ENCODE peak calls at places on chromosome 1, in nine cellular contexts. I, H, X, O, Z, M, F, Y and L are unnamed samples.

GRCh38 chr1:119631433-119632102 is 16.5 kb downstream of the ZNF697 start:
- DNase-seq in I (peak), H (peak), X (peak), O (peak), Z (peak), M (peak), F (no peak), Y (no peak), L (no peak)

GRCh38 chr1:44707112-44707881 is 23.7 kb downstream of the RNU5D-1 start:
- DNase-seq in I (peak), H (no peak), X (no peak), O (no peak), Z (no peak), M (peak), F (no peak), Y (no peak), L (no peak)

GRCh38 chr1:214518387-214518786 is 33.0 kb downstream of the PTPN14 start:
- DNase-seq in I (no peak), H (no peak), X (no peak), O (no peak), Z (no peak), M (no peak), F (no peak), Y (no peak), L (no peak)

GRCh38 chr1:38615680-38616079 is 243.9 kb downstream of the RRAGC start:
- DNase-seq in I (no peak), H (no peak), X (no peak), O (no peak), Z (no peak), M (no peak), F (no peak), Y (no peak), L (no peak)

GRCh38 chr1:2214541-2215241 is 13.4 kb upstream of the SKI start:
- DNase-seq in I (no peak), H (no peak), X (no peak), O (no peak), Z (no peak), M (no peak), F (no peak), Y (no peak), L (no peak)

GRCh38 chr1:162364498-162364897 is 12.2 kb downstream of the SPATA46 start:
- DNase-seq in I (no peak), H (no peak), X (no peak), O (no peak), Z (no peak), M (no peak), F (no peak), Y (no peak), L (no peak)

GRCh38 chr1:206921772-206922265 is at the start of gene FCMR:
- DNase-seq in I (no peak), H (no peak), X (no peak), O (no peak), Z (no peak), M (no peak), F (peak), Y (no peak), L (no peak)

GRCh38 chr1:58627221-58627620 is 50.2 kb upstream of the TACSTD2 start:
- DNase-seq in I (no peak), H (no peak), X (no peak), O (no peak), Z (no peak), M (no peak), F (no peak), Y (no peak), L (no peak)

GRCh38 chr1:205680073-205680851 is at the start of gene SLC45A3:
- DNase-seq in I (no peak), H (no peak), X (no peak), O (peak), Z (peak), M (no peak), F (peak), Y (no peak), L (peak)

GRCh38 chr1:231419738-231420298 is 2.3 kb downstream of the EGLN1 start:
- DNase-seq in I (peak), H (no peak), X (no peak), O (no peak), Z (no peak), M (no peak), F (no peak), Y (no peak), L (no peak)

GRCh38 chr1:8360493-8361197 is 42.7 kb downstream of the SLC45A1 start:
- DNase-seq in I (no peak), H (no peak), X (no peak), O (no peak), Z (no peak), M (no peak), F (no peak), Y (no peak), L (no peak)

GRCh38 chr1:29800522-29800956 is 564.2 kb downstream of the PTPRU start:
- DNase-seq in I (no peak), H (no peak), X (no peak), O (no peak), Z (no peak), M (no peak), F (no peak), Y (no peak), L (no peak)

GRCh38 chr1:109980324-109981127 is 4.0 kb upstream of the AHCYL1 start:
- DNase-seq in I (no peak), H (peak), X (no peak), O (peak), Z (no peak), M (no peak), F (peak), Y (no peak), L (no peak)

GRCh38 chr1:157249739-157250138 is 111.5 kb upstream of the ETV3 start:
- DNase-seq in I (no peak), H (no peak), X (no peak), O (no peak), Z (no peak), M (no peak), F (no peak), Y (no peak), L (no peak)

GRCh38 chr1:176033879-176034278 is 173.2 kb downstream of the COP1 start:
- DNase-seq in I (peak), H (no peak), X (peak), O (no peak), Z (no peak), M (peak), F (no peak), Y (no peak), L (no peak)

GRCh38 chr1:172609528-172609927 is 49.4 kb upstream of the FASLG start:
- DNase-seq in I (peak), H (no peak), X (no peak), O (peak), Z (no peak), M (no peak), F (no peak), Y (no peak), L (no peak)

GRCh38 chr1:37161171-37161570 is 126.9 kb upstream of the GRIK3 start:
- DNase-seq in I (no peak), H (no peak), X (no peak), O (no peak), Z (no peak), M (no peak), F (no peak), Y (no peak), L (no peak)

GRCh38 chr1:97820470-97821188 is 100.2 kb downstream of the DPYD start:
- DNase-seq in I (peak), H (no peak), X (no peak), O (peak), Z (peak), M (no peak), F (no peak), Y (no peak), L (peak)

GRCh38 chr1:234643111-234643849 is 33.3 kb upstream of the IRF2BP2 start:
- DNase-seq in I (no peak), H (no peak), X (no peak), O (no peak), Z (no peak), M (no peak), F (no peak), Y (no peak), L (no peak)

GRCh38 chr1:53944469-53945182 is 873 bp downstream of the IFT25 start:
- DNase-seq in I (peak), H (peak), X (no peak), O (no peak), Z (no peak), M (no peak), F (no peak), Y (no peak), L (no peak)

GRCh38 chr1:5750186-5751170 is 241.7 kb downstream of the NPHP4 start:
- DNase-seq in I (no peak), H (no peak), X (no peak), O (no peak), Z (no peak), M (no peak), F (no peak), Y (no peak), L (no peak)

GRCh38 chr1:41846595-41846994 is 72.1 kb downstream of the HIVEP3 start:
- DNase-seq in I (peak), H (no peak), X (no peak), O (no peak), Z (no peak), M (no peak), F (no peak), Y (no peak), L (no peak)

GRCh38 chr1:58813801-58814200 is 30.0 kb upstream of the JUN start:
- DNase-seq in I (no peak), H (no peak), X (no peak), O (no peak), Z (no peak), M (no peak), F (no peak), Y (no peak), L (no peak)

GRCh38 chr1:153081736-153082135 is 10.3 kb upstream of the SPRR2B start:
- DNase-seq in I (no peak), H (no peak), X (no peak), O (no peak), Z (no peak), M (no peak), F (no peak), Y (no peak), L (no peak)

GRCh38 chr1:2494323-2494693 is 18.2 kb downstream of the PLCH2 start:
- DNase-seq in I (peak), H (peak), X (no peak), O (no peak), Z (no peak), M (peak), F (no peak), Y (no peak), L (no peak)

GRCh38 chr1:42971848-42972291 is 13.2 kb upstream of the SLC2A1 start:
- DNase-seq in I (peak), H (no peak), X (no peak), O (no peak), Z (no peak), M (peak), F (no peak), Y (no peak), L (no peak)

GRCh38 chr1:227771771-227772170 is 36.5 kb downstream of the SNAP47 start:
- DNase-seq in I (no peak), H (no peak), X (no peak), O (no peak), Z (no peak), M (no peak), F (no peak), Y (no peak), L (no peak)

GRCh38 chr1:161159087-161159914 is at the start of gene USP21:
- DNase-seq in I (peak), H (peak), X (peak), O (peak), Z (peak), M (peak), F (peak), Y (peak), L (peak)

GRCh38 chr1:58786184-58786926 is 2.5 kb upstream of the JUN start:
- DNase-seq in I (peak), H (no peak), X (no peak), O (no peak), Z (no peak), M (no peak), F (no peak), Y (no peak), L (no peak)

GRCh38 chr1:77906146-77906545 is 17.7 kb downstream of the NEXN start:
- DNase-seq in I (no peak), H (no peak), X (no peak), O (no peak), Z (no peak), M (no peak), F (no peak), Y (no peak), L (no peak)

GRCh38 chr1:185690527-185690926 is 43.7 kb upstream of the HMCN1 start:
- DNase-seq in I (no peak), H (no peak), X (no peak), O (no peak), Z (no peak), M (no peak), F (no peak), Y (no peak), L (no peak)

GRCh38 chr1:7388141-7388487 is 383.0 kb upstream of the VAMP3 start:
- DNase-seq in I (no peak), H (no peak), X (peak), O (no peak), Z (no peak), M (no peak), F (no peak), Y (no peak), L (no peak)

GRCh38 chr1:61997123-61997522 is 197.5 kb upstream of the L1TD1 start:
- DNase-seq in I (no peak), H (no peak), X (no peak), O (no peak), Z (no peak), M (no peak), F (no peak), Y (no peak), L (no peak)

GRCh38 chr1:62891961-62892562 is 108.1 kb downstream of the ATG4C start:
- DNase-seq in I (peak), H (no peak), X (no peak), O (no peak), Z (no peak), M (no peak), F (no peak), Y (no peak), L (no peak)

GRCh38 chr1:227939791-227940771 is 7.7 kb downstream of the WNT9A start:
- DNase-seq in I (no peak), H (no peak), X (no peak), O (no peak), Z (no peak), M (no peak), F (no peak), Y (no peak), L (no peak)

GRCh38 chr1:175499595-175500367 is 243.6 kb downstream of the TNR start:
- DNase-seq in I (no peak), H (no peak), X (no peak), O (no peak), Z (no peak), M (no peak), F (no peak), Y (no peak), L (no peak)

GRCh38 chr1:231705860-231706553 is 79.4 kb downstream of the DISC1 start:
- DNase-seq in I (no peak), H (no peak), X (no peak), O (no peak), Z (no peak), M (no peak), F (no peak), Y (peak), L (no peak)

GRCh38 chr1:156987715-156988114 is 57.8 kb downstream of the ARHGEF11 start:
- DNase-seq in I (no peak), H (no peak), X (no peak), O (no peak), Z (no peak), M (no peak), F (no peak), Y (no peak), L (no peak)

GRCh38 chr1:180842052-180842451 is 70.6 kb upstream of the KIAA1614 start:
- DNase-seq in I (peak), H (no peak), X (no peak), O (no peak), Z (no peak), M (no peak), F (no peak), Y (no peak), L (no peak)

GRCh38 chr1:35587736-35588135 is 14.6 kb downstream of the TFAP2E start:
- DNase-seq in I (no peak), H (no peak), X (no peak), O (no peak), Z (no peak), M (no peak), F (no peak), Y (no peak), L (no peak)